ENCODE peak calls at places on chromosome 2, in nine cellular contexts. S is bronchial epithelial cell; Q is RPMI7951; F is stimulated activated naive CD8-positive, alpha-beta T cell treated with anti-CD3 and anti-CD28 coated beads, Interleukin-15, amount 100 ng/mL, for 72 hours; K is B cell; G is Right ventricle myocardium inferior; E is stimulated activated CD4-positive, alpha-beta T cell treated with anti-CD3 and anti-CD28 coated beads, Interleukin-1b, Interleukin-23, amount 100 ng/mL, for 4 hours; L is heart right ventricle; I is fibroblast of mammary gland. T is an unnamed sample.

GRCh38 chr2:70557171-70557838 is 3.7 kb upstream of the TGFA start:
- DNase-seq in S (peak), Q (no peak), F (no peak), K (no peak), G (no peak), E (no peak), L (no peak), I (no peak), T (no peak)

GRCh38 chr2:233025706-233026105 is 6.8 kb upstream of the NEU2 start:
- DNase-seq in S (no peak), Q (peak), F (no peak), K (no peak), G (no peak), E (no peak), L (no peak), I (no peak), T (peak)

GRCh38 chr2:62437785-62438184 is 68.2 kb downstream of the TMEM17 start:
- DNase-seq in S (no peak), Q (no peak), F (no peak), K (no peak), G (no peak), E (no peak), L (no peak), I (no peak), T (no peak)

GRCh38 chr2:20050712-20051517 is 513 bp downstream of the LAPTM4A start:
- DNase-seq in S (peak), Q (peak), F (peak), K (peak), G (no peak), E (no peak), L (peak), I (peak), T (peak)

GRCh38 chr2:71100195-71100964 is 29.6 kb downstream of the MCEE start:
- DNase-seq in S (peak), Q (peak), F (peak), K (peak), G (no peak), E (peak), L (peak), I (peak), T (peak)

GRCh38 chr2:205409403-205409802 is 272.9 kb upstream of the NRP2 start:
- DNase-seq in S (peak), Q (no peak), F (no peak), K (no peak), G (no peak), E (no peak), L (no peak), I (no peak), T (peak)

GRCh38 chr2:239098288-239098970 is 250.5 kb downstream of the TWIST2 start:
- DNase-seq in S (no peak), Q (no peak), F (no peak), K (no peak), G (no peak), E (no peak), L (no peak), I (no peak), T (no peak)

GRCh38 chr2:105600949-105601708 is 143.6 kb upstream of the NCK2 start:
- DNase-seq in S (no peak), Q (no peak), F (no peak), K (no peak), G (no peak), E (no peak), L (no peak), I (no peak), T (no peak)

GRCh38 chr2:57701391-57701791 is 345.2 kb upstream of the VRK2 start:
- DNase-seq in S (no peak), Q (no peak), F (no peak), K (no peak), G (no peak), E (no peak), L (no peak), I (no peak), T (peak)

GRCh38 chr2:77746780-77747179 is 224.6 kb upstream of the LRRTM4 start:
- DNase-seq in S (no peak), Q (no peak), F (no peak), K (no peak), G (no peak), E (no peak), L (no peak), I (no peak), T (no peak)

GRCh38 chr2:15790326-15790725 is 150.0 kb upstream of the MYCN start:
- DNase-seq in S (no peak), Q (no peak), F (no peak), K (no peak), G (no peak), E (no peak), L (no peak), I (no peak), T (no peak)

GRCh38 chr2:130764035-130764820 is 8.9 kb downstream of the AMER3 start:
- DNase-seq in S (no peak), Q (no peak), F (no peak), K (no peak), G (no peak), E (no peak), L (no peak), I (no peak), T (no peak)

GRCh38 chr2:38462121-38462634 is 85.1 kb upstream of the ATL2 start:
- DNase-seq in S (peak), Q (peak), F (peak), K (no peak), G (no peak), E (no peak), L (no peak), I (peak), T (peak)

GRCh38 chr2:112692496-112692911 is 28.3 kb upstream of the NT5DC4 start:
- DNase-seq in S (peak), Q (peak), F (peak), K (no peak), G (no peak), E (peak), L (no peak), I (peak), T (peak)

GRCh38 chr2:119756837-119757236 is 2.9 kb upstream of the PTPN4 start:
- DNase-seq in S (peak), Q (peak), F (peak), K (no peak), G (peak), E (peak), L (peak), I (peak), T (peak)

GRCh38 chr2:25276569-25277465 is 64.9 kb downstream of the DNMT3A start:
- DNase-seq in S (no peak), Q (no peak), F (peak), K (peak), G (peak), E (peak), L (peak), I (no peak), T (no peak)

GRCh38 chr2:46849741-46850474 is 65.7 kb downstream of the MCFD2 start:
- DNase-seq in S (peak), Q (no peak), F (no peak), K (no peak), G (no peak), E (no peak), L (peak), I (peak), T (peak)

GRCh38 chr2:40355451-40355850 is 96.4 kb downstream of the SLC8A1 start:
- DNase-seq in S (no peak), Q (peak), F (no peak), K (no peak), G (no peak), E (no peak), L (no peak), I (no peak), T (no peak)

GRCh38 chr2:3169106-3169870 is 208.3 kb downstream of the EIPR1 start:
- DNase-seq in S (peak), Q (peak), F (no peak), K (no peak), G (no peak), E (no peak), L (no peak), I (peak), T (peak)

GRCh38 chr2:132252894-132253264 is 91.1 kb upstream of the ANKRD30BL start:
- DNase-seq in S (no peak), Q (no peak), F (no peak), K (no peak), G (no peak), E (no peak), L (no peak), I (no peak), T (no peak)

GRCh38 chr2:130819226-130819914 is 17.3 kb upstream of the ARHGEF4 start:
- DNase-seq in S (no peak), Q (no peak), F (no peak), K (no peak), G (no peak), E (no peak), L (no peak), I (no peak), T (no peak)

GRCh38 chr2:25954199-25954752 is 28.0 kb downstream of the KIF3C start:
- DNase-seq in S (no peak), Q (no peak), F (no peak), K (no peak), G (no peak), E (no peak), L (no peak), I (no peak), T (no peak)

GRCh38 chr2:148645925-148646559 is 1.5 kb downstream of the EPC2 start:
- DNase-seq in S (peak), Q (peak), F (peak), K (peak), G (no peak), E (peak), L (no peak), I (peak), T (peak)

GRCh38 chr2:191321861-191322662 is 76.9 kb downstream of the MYO1B start:
- DNase-seq in S (peak), Q (peak), F (peak), K (peak), G (no peak), E (no peak), L (no peak), I (peak), T (peak)

GRCh38 chr2:30466216-30466615 is 19.2 kb downstream of the LCLAT1 start:
- DNase-seq in S (no peak), Q (no peak), F (no peak), K (no peak), G (no peak), E (no peak), L (no peak), I (no peak), T (no peak)

GRCh38 chr2:112065966-112066365 is 10.9 kb downstream of the TMEM87B start:
- DNase-seq in S (peak), Q (peak), F (no peak), K (no peak), G (no peak), E (no peak), L (no peak), I (peak), T (peak)

GRCh38 chr2:240800241-240800640 is 19.8 kb downstream of the KIF1A start:
- DNase-seq in S (no peak), Q (peak), F (no peak), K (no peak), G (peak), E (no peak), L (no peak), I (no peak), T (peak)

GRCh38 chr2:75564026-75564688 is 3.4 kb upstream of the EVA1A start:
- DNase-seq in S (no peak), Q (no peak), F (no peak), K (no peak), G (no peak), E (no peak), L (no peak), I (no peak), T (peak)

GRCh38 chr2:120346667-120347358 is 877 bp downstream of the INHBB start:
- DNase-seq in S (peak), Q (peak), F (no peak), K (peak), G (peak), E (peak), L (no peak), I (peak), T (peak)

GRCh38 chr2:19837235-19837766 is 64.5 kb downstream of the TTC32 start:
- DNase-seq in S (peak), Q (peak), F (no peak), K (no peak), G (no peak), E (no peak), L (no peak), I (no peak), T (no peak)

T was measured in astrocyte.